ENCODE peak calls at places on chromosomes 16 and 17, in six cellular contexts. U, R, Y, I, L and X are unnamed samples. For H3K4me1, the result is how much of the 10 kb centered on the place peaks cover.

GRCh38 chr17:1792495-1793446 is 30.9 kb downstream of the SERPINF1 start:
- DNase-seq in I (no peak), U (no peak), L (no peak), R (no peak), Y (no peak), X (no peak)

GRCh38 chr17:79306688-79307323 is 232.2 kb downstream of the ENGASE start:
- DNase-seq in U (no peak), Y (no peak), L (no peak), I (peak), R (no peak), X (peak)

GRCh38 chr17:42682400-42683384 is at the start of gene CNTNAP1:
- DNase-seq in L (no peak), U (peak), Y (peak), R (peak), I (no peak), X (peak)

GRCh38 chr16:68778551-68779231 is 41.6 kb downstream of the CDH1 start:
- DNase-seq in R (no peak), Y (no peak), L (no peak), U (no peak), I (no peak), X (no peak)

GRCh38 chr16:59558679-59559078 is 824.6 kb upstream of the GOT2 start:
- DNase-seq in I (no peak), Y (no peak), R (no peak), U (no peak), L (no peak), X (no peak)

GRCh38 chr16:77896357-77896972 is 108.1 kb downstream of the VAT1L start:
- DNase-seq in L (no peak), U (no peak), R (no peak), Y (no peak), I (no peak), X (no peak)

GRCh38 chr17:71145486-71145885 is 975.3 kb upstream of the SOX9 start:
- DNase-seq in R (no peak), U (no peak), I (no peak), Y (no peak), L (no peak), X (no peak)

GRCh38 chr16:2512920-2513404 is 790 bp upstream of the ATP6V0C start:
- DNase-seq in Y (no peak), U (peak), R (peak), I (no peak), L (no peak), X (no peak)

GRCh38 chr17:28738680-28739384 is 5.0 kb upstream of the TRAF4 start:
- DNase-seq in U (peak), Y (no peak), L (no peak), I (no peak), R (no peak), X (no peak)

GRCh38 chr17:81591971-81592370 is 39.8 kb upstream of the FAAP100 start:
- DNase-seq in R (no peak), U (no peak), Y (no peak), L (no peak), I (no peak), X (no peak)

GRCh38 chr17:19867654-19868395 is at the start of gene ULK2:
- DNase-seq in R (peak), I (no peak), Y (peak), L (peak), U (no peak), X (peak)

GRCh38 chr16:11092788-11093577 is 148.6 kb downstream of the CLEC16A start:
- DNase-seq in R (no peak), Y (no peak), I (no peak), U (no peak), L (no peak), X (no peak)

GRCh38 chr16:51051671-51052070 is 99.4 kb downstream of the SALL1 start:
- DNase-seq in Y (no peak), I (no peak), U (no peak), R (no peak), L (no peak), X (no peak)

GRCh38 chr17:29603109-29603674 is 10.3 kb downstream of the ANKRD13B start:
- DNase-seq in U (no peak), Y (no peak), R (no peak), L (no peak), I (no peak), X (no peak)

GRCh38 chr17:65323055-65323454 is 185.9 kb downstream of the RGS9 start:
- DNase-seq in U (no peak), Y (no peak), I (no peak), L (peak), R (no peak), X (no peak)

GRCh38 chr17:1608676-1609075 is 20.0 kb downstream of the SLC43A2 start:
- DNase-seq in L (no peak), U (no peak), R (no peak), Y (peak), I (no peak), X (no peak)

GRCh38 chr16:86765389-86766026 is 187.2 kb downstream of the FOXL1 start:
- DNase-seq in Y (no peak), I (no peak), U (no peak), R (no peak), L (no peak), X (no peak)

GRCh38 chr17:76419576-76420245 is 33.2 kb downstream of the UBE2O start:
- DNase-seq in I (no peak), L (no peak), R (no peak), Y (no peak), U (no peak), X (no peak)

GRCh38 chr17:57677858-57678257 is 67.2 kb downstream of the CCDC182 start:
- DNase-seq in L (no peak), R (peak), Y (no peak), I (no peak), U (no peak), X (no peak)

GRCh38 chr17:38556234-38556633 is 49.5 kb downstream of the SRCIN1 start:
- DNase-seq in L (no peak), U (no peak), R (no peak), I (no peak), Y (no peak), X (no peak)

GRCh38 chr17:81967533-81968395 is 6.8 kb upstream of the NOTUM start:
- DNase-seq in U (peak), L (peak), I (peak), R (peak), Y (peak), X (peak)

GRCh38 chr17:78357177-78357586 is 2.7 kb downstream of the SOCS3 start:
- DNase-seq in Y (peak), R (no peak), L (no peak), I (no peak), U (no peak), X (no peak)

GRCh38 chr17:400257-400656 is 47.6 kb upstream of the RPH3AL start:
- DNase-seq in L (no peak), U (no peak), Y (no peak), R (no peak), I (no peak), X (no peak)

GRCh38 chr16:87860553-87861299 is 8.6 kb downstream of the SLC7A5 start:
- DNase-seq in Y (peak), R (no peak), I (peak), L (no peak), U (no peak), X (no peak)

GRCh38 chr17:55285340-55286301 is 20.9 kb downstream of the HLF start:
- DNase-seq in L (no peak), U (peak), Y (peak), R (no peak), I (peak), X (no peak)

GRCh38 chr17:77516902-77517301 is 376.1 kb downstream of the SEC14L1 start:
- DNase-seq in R (no peak), L (no peak), I (no peak), Y (peak), U (no peak), X (peak)

GRCh38 chr16:51500306-51500705 is 349.2 kb upstream of the SALL1 start:
- DNase-seq in I (no peak), L (no peak), Y (peak), R (no peak), U (no peak), X (no peak)

GRCh38 chr17:75404739-75405364 is 626 bp downstream of the GRB2 start:
- DNase-seq in R (peak), L (no peak), I (no peak), U (peak), Y (peak), X (peak)

GRCh38 chr16:15961060-15961511 is 11.7 kb downstream of the ABCC1 start:
- DNase-seq in L (no peak), Y (peak), R (no peak), U (peak), I (no peak), X (no peak)

DNA sequence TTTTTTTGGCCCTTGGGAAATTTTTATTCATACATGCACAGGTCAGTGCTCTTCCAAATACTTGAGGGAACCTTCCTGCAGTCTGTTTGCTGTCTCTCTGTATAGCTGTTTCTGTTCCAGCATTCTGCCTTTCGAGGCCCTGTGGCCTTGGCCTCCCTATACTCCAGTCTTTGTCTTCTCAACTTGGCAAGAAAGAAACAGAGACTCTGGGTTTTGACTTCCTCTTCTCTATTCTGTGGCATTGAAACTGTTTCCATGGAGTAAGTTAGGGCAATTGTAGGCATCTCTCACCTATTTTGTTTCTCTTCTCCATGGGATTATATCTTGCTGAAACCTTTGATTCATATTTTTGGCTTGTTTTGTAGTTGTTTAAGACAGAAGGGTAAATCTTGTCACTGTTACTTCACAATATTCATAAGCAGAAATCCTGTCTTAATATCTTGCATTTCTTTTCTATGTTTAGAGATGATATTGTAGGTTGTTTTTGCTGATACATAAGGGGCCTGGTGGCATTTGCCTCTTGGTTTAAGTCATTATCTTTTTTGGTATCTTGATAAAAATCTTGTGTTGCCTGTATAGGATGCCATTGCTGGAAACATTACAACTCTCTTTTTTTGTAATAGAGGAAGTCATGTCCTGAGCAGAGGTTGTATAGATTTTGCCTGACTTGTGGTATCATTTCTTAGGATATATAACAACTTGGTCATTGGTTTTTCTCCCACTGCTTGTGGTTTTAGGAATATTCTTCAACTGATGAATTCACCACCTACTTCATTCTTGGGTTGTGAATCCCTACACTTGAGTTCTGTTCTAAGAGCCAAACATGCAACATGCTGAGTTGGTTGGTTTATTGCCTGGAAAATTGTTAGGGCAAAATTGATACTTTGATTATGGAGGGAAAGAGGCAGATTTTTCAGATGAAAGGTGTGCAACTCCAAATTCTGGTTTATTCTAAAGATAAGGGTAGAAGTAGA is 168.6 kb downstream of the FTO start:
- DNase-seq in L (no peak), I (no peak), Y (peak), U (no peak), R (no peak), X (no peak)
- H3K4me3 ChIP-seq in L (no peak), I (no peak), Y (no peak), U (no peak), R (no peak), X (no peak)

DNA sequence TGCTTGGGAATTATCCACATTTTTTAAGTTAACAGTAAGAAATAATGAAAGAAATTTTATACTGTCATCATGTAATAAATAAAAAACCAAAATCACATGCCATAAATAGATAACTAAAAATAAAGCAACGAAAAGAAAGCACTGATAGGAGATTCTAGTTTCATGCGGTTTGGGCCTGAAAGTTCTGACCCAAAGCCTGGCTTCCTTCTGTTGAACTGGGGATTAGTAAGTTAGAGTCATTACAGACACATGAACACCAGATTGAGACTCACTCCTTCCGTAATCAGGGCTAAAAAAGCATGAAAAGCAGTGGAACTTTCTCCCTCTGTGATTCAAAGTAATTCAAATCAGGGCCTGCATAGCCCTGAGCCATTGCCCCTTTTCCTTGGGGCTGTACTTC is 13.2 kb upstream of the SLC6A2 start:
- DNase-seq in I (no peak), L (no peak), Y (no peak), U (no peak), R (no peak), X (no peak)
- TF ChIP-seq CTCF in I (no peak), L (no peak), Y (no peak), U (no peak), R (no peak), X (no peak)

DNA sequence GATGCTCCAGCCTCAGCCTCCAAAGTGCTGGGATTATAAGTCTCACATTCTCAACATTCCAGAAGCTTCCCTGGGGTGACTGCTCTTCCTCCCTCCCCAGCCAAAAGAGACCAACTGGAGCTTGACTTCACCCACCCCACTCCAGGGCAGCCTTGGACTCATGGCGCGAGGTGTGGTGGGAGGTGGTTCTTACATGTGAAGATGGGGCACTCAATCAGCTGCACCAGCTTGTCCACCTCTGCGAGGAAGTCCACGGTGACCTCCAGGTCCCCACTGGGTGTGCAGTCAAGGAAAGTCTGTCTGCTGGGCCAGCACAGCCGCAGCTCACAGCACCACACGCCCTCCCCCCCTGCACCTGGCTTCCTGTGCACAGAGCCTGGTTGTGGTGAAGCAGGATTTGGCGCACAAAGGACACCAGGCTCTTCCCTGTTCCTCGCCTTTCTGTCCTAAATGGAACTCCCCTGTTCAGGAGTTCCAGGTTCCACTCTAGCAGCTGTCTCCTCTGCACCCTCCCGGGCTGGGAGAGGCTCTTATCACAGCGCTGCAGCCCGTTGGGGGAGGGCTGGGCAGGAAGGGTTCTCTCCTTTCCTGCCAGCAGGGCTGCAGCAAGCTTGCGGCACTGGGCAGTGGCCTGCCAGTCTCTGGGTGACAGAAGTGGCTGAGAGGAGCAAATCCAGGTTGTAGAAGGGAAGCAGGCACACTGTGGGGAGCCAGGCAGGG is 9.7 kb upstream of the MTSS2 start:
- DNase-seq in L (no peak), U (no peak), I (peak), Y (no peak), R (no peak), X (no peak)
- H3K4me1 ChIP-seq in L (under half), U (under half), I (half or more), Y (under half), R (under half), X (under half)

DNA sequence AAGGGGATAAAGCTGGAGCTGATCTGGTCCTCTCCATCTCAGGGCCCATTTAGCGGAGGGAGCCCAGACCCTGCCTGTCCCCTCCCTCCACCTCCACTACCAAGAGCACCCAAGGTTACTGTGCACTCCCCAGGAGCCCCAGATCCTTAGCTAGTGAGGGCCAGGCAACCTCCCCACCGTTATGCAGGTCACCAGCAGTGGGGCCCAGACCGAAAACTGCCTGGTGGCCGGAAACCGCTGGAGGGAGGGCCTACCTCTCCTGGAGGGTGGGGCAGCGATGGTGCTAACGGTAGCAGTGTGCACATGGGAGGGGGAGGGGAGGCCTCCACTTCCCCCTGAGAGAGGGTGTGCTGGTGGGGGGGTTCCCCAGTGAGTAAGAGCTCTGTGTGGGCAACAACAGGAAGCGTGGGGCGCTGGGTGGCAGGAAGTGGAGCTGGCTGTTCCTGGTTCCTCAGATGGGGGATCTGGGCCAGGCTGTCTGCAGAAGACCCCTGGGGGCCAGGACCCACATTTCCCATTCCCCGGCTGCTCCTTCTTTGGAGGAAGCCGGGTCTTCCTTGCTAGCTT is 4.4 kb downstream of the FMNL1 start:
- DNase-seq in U (peak), L (no peak), R (no peak), I (peak), Y (no peak), X (peak)
- H3K4me3 ChIP-seq in U (peak), L (no peak), R (no peak), I (no peak), Y (no peak), X (peak)

DNA sequence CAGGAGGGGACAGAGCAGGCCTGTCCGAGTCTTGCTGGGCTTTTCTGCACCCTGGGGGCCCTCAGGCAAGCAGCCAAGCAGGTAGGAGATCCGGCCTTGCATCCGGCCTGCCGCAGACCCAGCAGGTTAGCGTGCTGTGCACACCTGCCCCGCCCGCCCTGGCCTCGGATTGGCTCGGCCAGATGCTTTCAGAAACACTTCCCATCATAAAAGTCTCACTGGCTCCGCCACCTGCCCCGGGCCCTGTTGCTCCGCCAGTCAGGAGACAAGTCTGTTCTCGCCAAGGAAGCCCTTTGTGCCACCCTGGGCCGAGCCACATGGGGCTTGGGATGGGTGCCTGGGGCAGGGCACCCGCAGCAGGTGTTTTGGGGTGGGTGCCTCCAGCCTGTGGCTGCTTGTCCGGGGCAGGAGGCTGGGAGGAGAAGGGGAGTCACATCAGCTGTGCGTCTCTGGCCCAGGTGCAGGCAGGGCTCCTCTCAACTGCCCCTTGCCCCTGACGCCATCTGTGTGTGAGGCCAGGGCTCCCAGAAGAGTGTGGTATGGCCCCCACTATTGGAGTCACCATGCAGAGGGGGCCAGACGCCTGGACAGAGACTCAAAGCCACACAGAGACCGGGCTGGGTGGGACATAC is 228.2 kb upstream of the GSE1 start:
- DNase-seq in L (no peak), I (no peak), R (peak), Y (no peak), U (no peak), X (peak)
- TF ChIP-seq CTCF in L (no peak), I (no peak), R (no peak), Y (no peak), U (no peak), X (no peak)